ENCODE peak calls at places on chromosomes 7 and 10, in ten cellular contexts. One of them, this sample, is unnamed.

GRCh38 chr7:39709768-39710291 is 86.5 kb downstream of the RALA start:
- DNase-seq in body of pancreas: peak; percentile 10
- DNase-seq in HuH-7.5: no peak
- DNase-seq in stimulated activated CD4-positive, alpha-beta T cell treated with anti-CD3 and anti-CD28 coated beads, Interleukin-1b, Interleukin-23, amount 100 ng/mL, for 24 hours: no peak
- DNase-seq in stimulated activated CD8-positive, alpha-beta memory T cell treated with anti-CD3 and anti-CD28 coated beads, Interleukin-4, amount 100 ng/mL, for 4 hours: no peak
- DNase-seq in NCI-H510A treated with DMSO at 0.1 percent for 48 hours: peak; percentile 76
- DNase-seq in endothelial cell: no peak
- DNase-seq in adipocyte: peak; percentile 84
- DNase-seq in Panc1: no peak
- DNase-seq in amygdala: no peak
- DNase-seq in this sample: no peak

GRCh38 chr10:121327727-121328126 is 270.5 kb downstream of the FGFR2 start:
- DNase-seq in amygdala: no peak
- DNase-seq in stimulated activated CD8-positive, alpha-beta memory T cell treated with anti-CD3 and anti-CD28 coated beads, Interleukin-4, amount 100 ng/mL, for 4 hours: no peak
- DNase-seq in endothelial cell: no peak
- DNase-seq in body of pancreas: no peak
- DNase-seq in adipocyte: no peak
- DNase-seq in HuH-7.5: no peak
- DNase-seq in Panc1: no peak
- DNase-seq in stimulated activated CD4-positive, alpha-beta T cell treated with anti-CD3 and anti-CD28 coated beads, Interleukin-1b, Interleukin-23, amount 100 ng/mL, for 24 hours: no peak
- DNase-seq in NCI-H510A treated with DMSO at 0.1 percent for 48 hours: no peak
- DNase-seq in this sample: no peak

GRCh38 chr7:48083114-48083830 is 5.8 kb upstream of the UPP1 start:
- DNase-seq in endothelial cell: no peak
- DNase-seq in stimulated activated CD8-positive, alpha-beta memory T cell treated with anti-CD3 and anti-CD28 coated beads, Interleukin-4, amount 100 ng/mL, for 4 hours: no peak
- DNase-seq in HuH-7.5: no peak
- DNase-seq in stimulated activated CD4-positive, alpha-beta T cell treated with anti-CD3 and anti-CD28 coated beads, Interleukin-1b, Interleukin-23, amount 100 ng/mL, for 24 hours: no peak
- DNase-seq in Panc1: no peak
- DNase-seq in NCI-H510A treated with DMSO at 0.1 percent for 48 hours: no peak
- DNase-seq in amygdala: no peak
- DNase-seq in body of pancreas: no peak
- DNase-seq in adipocyte: no peak
- DNase-seq in this sample: no peak

GRCh38 chr10:21920633-21921032 is 82.9 kb downstream of the DNAJC1 start:
- DNase-seq in NCI-H510A treated with DMSO at 0.1 percent for 48 hours: no peak
- DNase-seq in body of pancreas: no peak
- DNase-seq in Panc1: no peak
- DNase-seq in endothelial cell: no peak
- DNase-seq in stimulated activated CD4-positive, alpha-beta T cell treated with anti-CD3 and anti-CD28 coated beads, Interleukin-1b, Interleukin-23, amount 100 ng/mL, for 24 hours: no peak
- DNase-seq in HuH-7.5: no peak
- DNase-seq in adipocyte: no peak
- DNase-seq in amygdala: no peak
- DNase-seq in stimulated activated CD8-positive, alpha-beta memory T cell treated with anti-CD3 and anti-CD28 coated beads, Interleukin-4, amount 100 ng/mL, for 4 hours: no peak
- DNase-seq in this sample: no peak

GRCh38 chr10:100960251-100960650 is 9.1 kb upstream of the SEMA4G start:
- DNase-seq in NCI-H510A treated with DMSO at 0.1 percent for 48 hours: no peak
- DNase-seq in stimulated activated CD8-positive, alpha-beta memory T cell treated with anti-CD3 and anti-CD28 coated beads, Interleukin-4, amount 100 ng/mL, for 4 hours: no peak
- DNase-seq in amygdala: no peak
- DNase-seq in body of pancreas: no peak
- DNase-seq in adipocyte: no peak
- DNase-seq in stimulated activated CD4-positive, alpha-beta T cell treated with anti-CD3 and anti-CD28 coated beads, Interleukin-1b, Interleukin-23, amount 100 ng/mL, for 24 hours: no peak
- DNase-seq in endothelial cell: no peak
- DNase-seq in HuH-7.5: no peak
- DNase-seq in Panc1: no peak
- DNase-seq in this sample: no peak

GRCh38 chr10:78747366-78747955 is 321.3 kb upstream of the ZMIZ1 start:
- DNase-seq in stimulated activated CD4-positive, alpha-beta T cell treated with anti-CD3 and anti-CD28 coated beads, Interleukin-1b, Interleukin-23, amount 100 ng/mL, for 24 hours: no peak
- DNase-seq in amygdala: no peak
- DNase-seq in Panc1: no peak
- DNase-seq in body of pancreas: no peak
- DNase-seq in HuH-7.5: no peak
- DNase-seq in stimulated activated CD8-positive, alpha-beta memory T cell treated with anti-CD3 and anti-CD28 coated beads, Interleukin-4, amount 100 ng/mL, for 4 hours: no peak
- DNase-seq in endothelial cell: no peak
- DNase-seq in adipocyte: no peak
- DNase-seq in NCI-H510A treated with DMSO at 0.1 percent for 48 hours: no peak
- DNase-seq in this sample: no peak

GRCh38 chr7:112080974-112081373 is 125.2 kb downstream of the DOCK4 start:
- DNase-seq in adipocyte: no peak
- DNase-seq in HuH-7.5: no peak
- DNase-seq in stimulated activated CD8-positive, alpha-beta memory T cell treated with anti-CD3 and anti-CD28 coated beads, Interleukin-4, amount 100 ng/mL, for 4 hours: no peak
- DNase-seq in amygdala: no peak
- DNase-seq in NCI-H510A treated with DMSO at 0.1 percent for 48 hours: no peak
- DNase-seq in body of pancreas: no peak
- DNase-seq in endothelial cell: peak; percentile 19
- DNase-seq in stimulated activated CD4-positive, alpha-beta T cell treated with anti-CD3 and anti-CD28 coated beads, Interleukin-1b, Interleukin-23, amount 100 ng/mL, for 24 hours: no peak
- DNase-seq in Panc1: peak; percentile 41
- DNase-seq in this sample: no peak

GRCh38 chr10:24315211-24315610 is 106.3 kb downstream of the KIAA1217 start:
- DNase-seq in amygdala: no peak
- DNase-seq in body of pancreas: no peak
- DNase-seq in Panc1: no peak
- DNase-seq in stimulated activated CD4-positive, alpha-beta T cell treated with anti-CD3 and anti-CD28 coated beads, Interleukin-1b, Interleukin-23, amount 100 ng/mL, for 24 hours: no peak
- DNase-seq in endothelial cell: no peak
- DNase-seq in adipocyte: no peak
- DNase-seq in stimulated activated CD8-positive, alpha-beta memory T cell treated with anti-CD3 and anti-CD28 coated beads, Interleukin-4, amount 100 ng/mL, for 4 hours: no peak
- DNase-seq in NCI-H510A treated with DMSO at 0.1 percent for 48 hours: no peak
- DNase-seq in HuH-7.5: no peak
- DNase-seq in this sample: no peak

GRCh38 chr7:27155816-27156507 is 513 bp downstream of the HOXA7 start:
- DNase-seq in HuH-7.5: peak; percentile 84
- DNase-seq in body of pancreas: no peak
- DNase-seq in endothelial cell: no peak
- DNase-seq in Panc1: no peak
- DNase-seq in stimulated activated CD8-positive, alpha-beta memory T cell treated with anti-CD3 and anti-CD28 coated beads, Interleukin-4, amount 100 ng/mL, for 4 hours: no peak
- DNase-seq in NCI-H510A treated with DMSO at 0.1 percent for 48 hours: peak; percentile 61
- DNase-seq in adipocyte: no peak
- DNase-seq in stimulated activated CD4-positive, alpha-beta T cell treated with anti-CD3 and anti-CD28 coated beads, Interleukin-1b, Interleukin-23, amount 100 ng/mL, for 24 hours: no peak
- DNase-seq in amygdala: no peak
- DNase-seq in this sample: no peak

GRCh38 chr7:105776986-105777910 is 99.2 kb downstream of the ATXN7L1 start:
- DNase-seq in Panc1: no peak
- DNase-seq in adipocyte: no peak
- DNase-seq in HuH-7.5: no peak
- DNase-seq in amygdala: no peak
- DNase-seq in stimulated activated CD4-positive, alpha-beta T cell treated with anti-CD3 and anti-CD28 coated beads, Interleukin-1b, Interleukin-23, amount 100 ng/mL, for 24 hours: no peak
- DNase-seq in body of pancreas: no peak
- DNase-seq in NCI-H510A treated with DMSO at 0.1 percent for 48 hours: no peak
- DNase-seq in stimulated activated CD8-positive, alpha-beta memory T cell treated with anti-CD3 and anti-CD28 coated beads, Interleukin-4, amount 100 ng/mL, for 4 hours: no peak
- DNase-seq in endothelial cell: no peak
- DNase-seq in this sample: no peak

GRCh38 chr10:101818958-101819633 is 852 bp upstream of the OGA start:
- DNase-seq in stimulated activated CD8-positive, alpha-beta memory T cell treated with anti-CD3 and anti-CD28 coated beads, Interleukin-4, amount 100 ng/mL, for 4 hours: no peak
- DNase-seq in Panc1: no peak
- DNase-seq in endothelial cell: no peak
- DNase-seq in amygdala: no peak
- DNase-seq in NCI-H510A treated with DMSO at 0.1 percent for 48 hours: peak; percentile 87
- DNase-seq in body of pancreas: no peak
- DNase-seq in HuH-7.5: no peak
- DNase-seq in adipocyte: no peak
- DNase-seq in stimulated activated CD4-positive, alpha-beta T cell treated with anti-CD3 and anti-CD28 coated beads, Interleukin-1b, Interleukin-23, amount 100 ng/mL, for 24 hours: no peak
- DNase-seq in this sample: no peak

GRCh38 chr7:144720139-144720538 is 115.7 kb downstream of the TPK1 start:
- DNase-seq in amygdala: no peak
- DNase-seq in body of pancreas: no peak
- DNase-seq in NCI-H510A treated with DMSO at 0.1 percent for 48 hours: no peak
- DNase-seq in Panc1: no peak
- DNase-seq in endothelial cell: no peak
- DNase-seq in HuH-7.5: no peak
- DNase-seq in adipocyte: no peak
- DNase-seq in stimulated activated CD4-positive, alpha-beta T cell treated with anti-CD3 and anti-CD28 coated beads, Interleukin-1b, Interleukin-23, amount 100 ng/mL, for 24 hours: no peak
- DNase-seq in stimulated activated CD8-positive, alpha-beta memory T cell treated with anti-CD3 and anti-CD28 coated beads, Interleukin-4, amount 100 ng/mL, for 4 hours: no peak
- DNase-seq in this sample: no peak

GRCh38 chr7:103446046-103446520 is at the start of gene SLC26A5:
- DNase-seq in HuH-7.5: peak; percentile 68
- DNase-seq in body of pancreas: peak; percentile 71
- DNase-seq in adipocyte: no peak
- DNase-seq in stimulated activated CD8-positive, alpha-beta memory T cell treated with anti-CD3 and anti-CD28 coated beads, Interleukin-4, amount 100 ng/mL, for 4 hours: no peak
- DNase-seq in Panc1: no peak
- DNase-seq in amygdala: no peak
- DNase-seq in NCI-H510A treated with DMSO at 0.1 percent for 48 hours: peak; percentile 66
- DNase-seq in stimulated activated CD4-positive, alpha-beta T cell treated with anti-CD3 and anti-CD28 coated beads, Interleukin-1b, Interleukin-23, amount 100 ng/mL, for 24 hours: no peak
- DNase-seq in endothelial cell: peak; percentile 46
- DNase-seq in this sample: no peak

GRCh38 chr7:102146122-102146521 is 140.5 kb upstream of the SH2B2 start:
- DNase-seq in stimulated activated CD8-positive, alpha-beta memory T cell treated with anti-CD3 and anti-CD28 coated beads, Interleukin-4, amount 100 ng/mL, for 4 hours: no peak
- DNase-seq in Panc1: no peak
- DNase-seq in stimulated activated CD4-positive, alpha-beta T cell treated with anti-CD3 and anti-CD28 coated beads, Interleukin-1b, Interleukin-23, amount 100 ng/mL, for 24 hours: no peak
- DNase-seq in adipocyte: no peak
- DNase-seq in amygdala: peak; percentile 26
- DNase-seq in HuH-7.5: no peak
- DNase-seq in body of pancreas: no peak
- DNase-seq in NCI-H510A treated with DMSO at 0.1 percent for 48 hours: no peak
- DNase-seq in endothelial cell: no peak
- DNase-seq in this sample: no peak

GRCh38 chr10:125662616-125663015 is 20.3 kb downstream of the TEX36 start:
- DNase-seq in stimulated activated CD8-positive, alpha-beta memory T cell treated with anti-CD3 and anti-CD28 coated beads, Interleukin-4, amount 100 ng/mL, for 4 hours: no peak
- DNase-seq in adipocyte: peak; percentile 17
- DNase-seq in NCI-H510A treated with DMSO at 0.1 percent for 48 hours: no peak
- DNase-seq in endothelial cell: no peak
- DNase-seq in amygdala: no peak
- DNase-seq in stimulated activated CD4-positive, alpha-beta T cell treated with anti-CD3 and anti-CD28 coated beads, Interleukin-1b, Interleukin-23, amount 100 ng/mL, for 24 hours: no peak
- DNase-seq in HuH-7.5: no peak
- DNase-seq in body of pancreas: no peak
- DNase-seq in Panc1: no peak
- DNase-seq in this sample: no peak

GRCh38 chr7:51446356-51446755 is 129.7 kb upstream of the COBL start:
- DNase-seq in stimulated activated CD8-positive, alpha-beta memory T cell treated with anti-CD3 and anti-CD28 coated beads, Interleukin-4, amount 100 ng/mL, for 4 hours: no peak
- DNase-seq in amygdala: no peak
- DNase-seq in body of pancreas: no peak
- DNase-seq in HuH-7.5: no peak
- DNase-seq in endothelial cell: no peak
- DNase-seq in Panc1: no peak
- DNase-seq in stimulated activated CD4-positive, alpha-beta T cell treated with anti-CD3 and anti-CD28 coated beads, Interleukin-1b, Interleukin-23, amount 100 ng/mL, for 24 hours: no peak
- DNase-seq in NCI-H510A treated with DMSO at 0.1 percent for 48 hours: no peak
- DNase-seq in adipocyte: no peak
- DNase-seq in this sample: no peak

GRCh38 chr10:132054564-132054963 is 11.2 kb upstream of the JAKMIP3 start:
- DNase-seq in Panc1: no peak
- DNase-seq in endothelial cell: peak; percentile 53
- DNase-seq in stimulated activated CD4-positive, alpha-beta T cell treated with anti-CD3 and anti-CD28 coated beads, Interleukin-1b, Interleukin-23, amount 100 ng/mL, for 24 hours: no peak
- DNase-seq in amygdala: no peak
- DNase-seq in NCI-H510A treated with DMSO at 0.1 percent for 48 hours: no peak
- DNase-seq in body of pancreas: no peak
- DNase-seq in adipocyte: peak; percentile 25
- DNase-seq in stimulated activated CD8-positive, alpha-beta memory T cell treated with anti-CD3 and anti-CD28 coated beads, Interleukin-4, amount 100 ng/mL, for 4 hours: no peak
- DNase-seq in HuH-7.5: no peak
- DNase-seq in this sample: no peak

GRCh38 chr10:62437696-62438095 is 63.5 kb downstream of the ZNF365 start:
- DNase-seq in HuH-7.5: no peak
- DNase-seq in stimulated activated CD4-positive, alpha-beta T cell treated with anti-CD3 and anti-CD28 coated beads, Interleukin-1b, Interleukin-23, amount 100 ng/mL, for 24 hours: no peak
- DNase-seq in NCI-H510A treated with DMSO at 0.1 percent for 48 hours: peak; percentile 12
- DNase-seq in amygdala: no peak
- DNase-seq in endothelial cell: peak; percentile 27
- DNase-seq in Panc1: no peak
- DNase-seq in adipocyte: peak; percentile 90
- DNase-seq in stimulated activated CD8-positive, alpha-beta memory T cell treated with anti-CD3 and anti-CD28 coated beads, Interleukin-4, amount 100 ng/mL, for 4 hours: no peak
- DNase-seq in body of pancreas: no peak
- DNase-seq in this sample: no peak

GRCh38 chr10:69632516-69633199 is 2.6 kb downstream of the FAM241B start:
- DNase-seq in HuH-7.5: no peak
- DNase-seq in stimulated activated CD4-positive, alpha-beta T cell treated with anti-CD3 and anti-CD28 coated beads, Interleukin-1b, Interleukin-23, amount 100 ng/mL, for 24 hours: no peak
- DNase-seq in NCI-H510A treated with DMSO at 0.1 percent for 48 hours: no peak
- DNase-seq in stimulated activated CD8-positive, alpha-beta memory T cell treated with anti-CD3 and anti-CD28 coated beads, Interleukin-4, amount 100 ng/mL, for 4 hours: no peak
- DNase-seq in body of pancreas: no peak
- DNase-seq in endothelial cell: no peak
- DNase-seq in Panc1: no peak
- DNase-seq in adipocyte: no peak
- DNase-seq in amygdala: no peak
- DNase-seq in this sample: no peak

This sample was measured in activated CD8-positive, alpha-beta memory T cell treated with anti-CD3 and anti-CD28 coated beads for 1 hour.